ENCODE peak calls at places on chromosomes 2 and 18, in seven cellular contexts. One of them, this sample, is unnamed. For H3K9me3, the result is how much of the 10 kb centered on the place peaks cover.

GRCh38 chr18:3093624-3094354 is 80.8 kb upstream of the LPIN2 start:
- DNase-seq in aorta: no peak
- DNase-seq in transverse colon: peak
- DNase-seq in cardiac muscle cell: no peak
- DNase-seq in AG04450: no peak
- DNase-seq in A673: no peak
- DNase-seq in SK-N-MC: no peak
- DNase-seq in this sample: no peak

GRCh38 chr2:26652361-26653041 is 11.3 kb upstream of the CIB4 start:
- DNase-seq in aorta: no peak
- DNase-seq in transverse colon: peak
- DNase-seq in cardiac muscle cell: peak
- DNase-seq in AG04450: peak
- DNase-seq in A673: peak
- DNase-seq in SK-N-MC: peak
- DNase-seq in this sample: no peak

GRCh38 chr2:171287606-171288005 is 126.9 kb upstream of the TLK1 start:
- DNase-seq in aorta: no peak
- DNase-seq in transverse colon: no peak
- DNase-seq in cardiac muscle cell: peak
- DNase-seq in AG04450: no peak
- DNase-seq in A673: peak
- DNase-seq in SK-N-MC: peak
- DNase-seq in this sample: no peak

GRCh38 chr18:38545071-38545470 is 979.5 kb upstream of the CELF4 start:
- DNase-seq in aorta: no peak
- DNase-seq in transverse colon: no peak
- DNase-seq in cardiac muscle cell: peak
- DNase-seq in AG04450: no peak
- DNase-seq in A673: peak
- DNase-seq in SK-N-MC: no peak
- DNase-seq in this sample: no peak

GRCh38 chr2:40367032-40367431 is 84.9 kb downstream of the SLC8A1 start:
- DNase-seq in aorta: no peak
- DNase-seq in transverse colon: no peak
- DNase-seq in cardiac muscle cell: no peak
- DNase-seq in AG04450: no peak
- DNase-seq in A673: no peak
- DNase-seq in SK-N-MC: no peak
- DNase-seq in this sample: no peak

GRCh38 chr2:97726311-97727064 is 13.1 kb downstream of the ZAP70 start:
- DNase-seq in aorta: no peak
- DNase-seq in transverse colon: no peak
- DNase-seq in cardiac muscle cell: peak
- DNase-seq in AG04450: no peak
- DNase-seq in A673: no peak
- DNase-seq in SK-N-MC: no peak
- DNase-seq in this sample: peak

GRCh38 chr2:45964226-45964841 is 312.9 kb downstream of the PRKCE start:
- DNase-seq in aorta: peak
- DNase-seq in transverse colon: peak
- DNase-seq in cardiac muscle cell: peak
- DNase-seq in AG04450: peak
- DNase-seq in A673: peak
- DNase-seq in SK-N-MC: peak
- DNase-seq in this sample: peak

GRCh38 chr2:31274700-31275075 is 40.7 kb downstream of the EHD3 start:
- DNase-seq in aorta: no peak
- DNase-seq in transverse colon: no peak
- DNase-seq in cardiac muscle cell: no peak
- DNase-seq in AG04450: no peak
- DNase-seq in A673: no peak
- DNase-seq in SK-N-MC: no peak
- DNase-seq in this sample: no peak

GRCh38 chr2:33158482-33159003 is 211.8 kb downstream of the LTBP1 start:
- DNase-seq in aorta: no peak
- DNase-seq in transverse colon: no peak
- DNase-seq in cardiac muscle cell: peak
- DNase-seq in AG04450: peak
- DNase-seq in A673: no peak
- DNase-seq in SK-N-MC: no peak
- DNase-seq in this sample: no peak

GRCh38 chr18:30694773-30695172 is 347.8 kb downstream of the DSC3 start:
- DNase-seq in aorta: no peak
- DNase-seq in transverse colon: no peak
- DNase-seq in cardiac muscle cell: no peak
- DNase-seq in AG04450: no peak
- DNase-seq in A673: no peak
- DNase-seq in SK-N-MC: no peak
- DNase-seq in this sample: no peak

GRCh38 chr2:205654878-205655601 is 27.3 kb upstream of the NRP2 start:
- DNase-seq in aorta: no peak
- DNase-seq in transverse colon: no peak
- DNase-seq in cardiac muscle cell: peak
- DNase-seq in AG04450: no peak
- DNase-seq in A673: no peak
- DNase-seq in SK-N-MC: no peak
- DNase-seq in this sample: no peak

GRCh38 chr2:168968342-168968741 is 62.8 kb downstream of the ABCB11 start:
- DNase-seq in aorta: no peak
- DNase-seq in transverse colon: no peak
- DNase-seq in cardiac muscle cell: no peak
- DNase-seq in AG04450: no peak
- DNase-seq in A673: no peak
- DNase-seq in SK-N-MC: no peak
- DNase-seq in this sample: no peak

GRCh38 chr2:64987001-64987962 is 1.9 kb upstream of the SLC1A4 start:
- DNase-seq in aorta: no peak
- DNase-seq in transverse colon: no peak
- DNase-seq in cardiac muscle cell: peak
- DNase-seq in AG04450: no peak
- DNase-seq in A673: peak
- DNase-seq in SK-N-MC: peak
- DNase-seq in this sample: no peak

GRCh38 chr2:70939001-70939846 is 3.5 kb downstream of the ATP6V1B1 start:
- DNase-seq in aorta: no peak
- DNase-seq in transverse colon: no peak
- DNase-seq in cardiac muscle cell: no peak
- DNase-seq in AG04450: no peak
- DNase-seq in A673: no peak
- DNase-seq in SK-N-MC: no peak
- DNase-seq in this sample: no peak

GRCh38 chr2:159882069-159882468 is 84.1 kb upstream of the CD302 start:
- DNase-seq in aorta: no peak
- DNase-seq in transverse colon: no peak
- DNase-seq in cardiac muscle cell: no peak
- DNase-seq in AG04450: no peak
- DNase-seq in A673: peak
- DNase-seq in SK-N-MC: no peak
- DNase-seq in this sample: no peak

GRCh38 chr2:7930800-7931635 is 750.8 kb upstream of the ID2 start:
- DNase-seq in aorta: no peak
- DNase-seq in transverse colon: no peak
- DNase-seq in cardiac muscle cell: peak
- DNase-seq in AG04450: peak
- DNase-seq in A673: peak
- DNase-seq in SK-N-MC: no peak
- DNase-seq in this sample: no peak

GRCh38 chr18:48679236-48679635 is 140.4 kb downstream of the CTIF start:
- DNase-seq in aorta: no peak
- DNase-seq in transverse colon: no peak
- DNase-seq in cardiac muscle cell: peak
- DNase-seq in AG04450: no peak
- DNase-seq in A673: peak
- DNase-seq in SK-N-MC: peak
- DNase-seq in this sample: no peak

GRCh38 chr2:49335546-49335945 is 181.2 kb upstream of the FSHR start:
- DNase-seq in aorta: no peak
- DNase-seq in transverse colon: no peak
- DNase-seq in cardiac muscle cell: no peak
- DNase-seq in AG04450: no peak
- DNase-seq in A673: no peak
- DNase-seq in SK-N-MC: no peak
- DNase-seq in this sample: no peak

GRCh38 chr18:46297621-46298020 is 193.4 kb downstream of the HAUS1 start:
- DNase-seq in aorta: no peak
- DNase-seq in transverse colon: no peak
- DNase-seq in cardiac muscle cell: no peak
- DNase-seq in AG04450: no peak
- DNase-seq in A673: no peak
- DNase-seq in SK-N-MC: no peak
- DNase-seq in this sample: no peak

GRCh38 chr2:177691177-177691576 is 298.6 kb downstream of the AGPS start:
- DNase-seq in aorta: no peak
- DNase-seq in transverse colon: no peak
- DNase-seq in cardiac muscle cell: no peak
- DNase-seq in AG04450: no peak
- DNase-seq in A673: no peak
- DNase-seq in SK-N-MC: no peak
- DNase-seq in this sample: no peak

GRCh38 chr2:69499966-69500365 is 62.7 kb upstream of the NFU1 start:
- DNase-seq in aorta: no peak
- DNase-seq in transverse colon: no peak
- DNase-seq in cardiac muscle cell: no peak
- DNase-seq in AG04450: no peak
- DNase-seq in A673: no peak
- DNase-seq in SK-N-MC: no peak
- DNase-seq in this sample: no peak

DNA sequence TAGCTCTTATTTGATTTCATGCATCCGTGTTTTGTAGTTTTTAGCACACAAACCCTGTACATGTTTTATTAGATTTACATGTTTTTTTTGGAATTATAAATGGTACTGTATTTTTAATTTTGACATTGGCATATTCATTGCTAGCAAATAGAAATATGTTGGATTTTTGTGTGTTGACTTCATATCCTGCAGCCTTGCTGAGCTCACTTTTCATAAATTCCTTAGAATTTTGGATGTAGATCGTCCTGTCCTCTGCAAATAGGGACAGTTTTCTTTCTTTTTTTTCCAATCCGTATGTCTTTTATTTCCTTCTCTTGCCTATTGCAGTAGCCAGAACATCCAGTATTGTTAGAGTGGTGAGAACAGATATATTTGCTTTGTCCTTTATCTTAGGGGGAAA is 46.7 kb upstream of the GPR17 start:
- DNase-seq in aorta: no peak
- DNase-seq in transverse colon: no peak
- DNase-seq in cardiac muscle cell: peak
- DNase-seq in AG04450: no peak
- DNase-seq in A673: no peak
- DNase-seq in SK-N-MC: no peak
- DNase-seq in this sample: no peak
- H3K27ac ChIP-seq in aorta: no peak
- H3K27ac ChIP-seq in transverse colon: no peak
- H3K27ac ChIP-seq in cardiac muscle cell: no peak
- H3K27ac ChIP-seq in AG04450: no peak
- H3K27ac ChIP-seq in A673: no peak
- H3K27ac ChIP-seq in SK-N-MC: no peak
- H3K27ac ChIP-seq in this sample: no peak

DNA sequence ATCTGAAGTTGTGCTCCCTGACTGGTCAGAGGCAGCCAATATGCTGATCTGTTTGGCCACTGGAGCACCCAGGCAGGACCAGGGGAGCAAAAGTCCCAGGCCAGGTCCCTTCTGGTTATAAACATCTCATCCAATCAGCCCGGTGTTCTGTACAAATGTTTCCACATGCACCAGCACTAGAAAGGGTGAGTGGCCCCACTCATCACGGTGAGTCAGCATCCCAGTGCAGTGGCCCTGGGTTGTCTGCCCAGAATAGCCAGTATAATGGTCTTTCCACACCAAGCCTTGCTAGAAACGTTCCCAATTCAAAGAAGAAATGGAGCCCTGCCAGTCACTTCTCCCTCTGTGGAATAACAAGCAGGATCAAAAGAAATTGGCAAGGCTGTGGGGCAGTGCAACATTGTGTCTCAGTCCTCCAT is 175.0 kb downstream of the SEPTIN10 start:
- DNase-seq in aorta: peak
- DNase-seq in transverse colon: no peak
- DNase-seq in cardiac muscle cell: peak
- DNase-seq in AG04450: peak
- DNase-seq in A673: no peak
- DNase-seq in SK-N-MC: no peak
- DNase-seq in this sample: peak
- H3K9me3 ChIP-seq in aorta: under half
- H3K9me3 ChIP-seq in transverse colon: under half
- H3K9me3 ChIP-seq in cardiac muscle cell: under half
- H3K9me3 ChIP-seq in AG04450: under half
- H3K9me3 ChIP-seq in A673: under half
- H3K9me3 ChIP-seq in SK-N-MC: under half
- H3K9me3 ChIP-seq in this sample: under half

DNA sequence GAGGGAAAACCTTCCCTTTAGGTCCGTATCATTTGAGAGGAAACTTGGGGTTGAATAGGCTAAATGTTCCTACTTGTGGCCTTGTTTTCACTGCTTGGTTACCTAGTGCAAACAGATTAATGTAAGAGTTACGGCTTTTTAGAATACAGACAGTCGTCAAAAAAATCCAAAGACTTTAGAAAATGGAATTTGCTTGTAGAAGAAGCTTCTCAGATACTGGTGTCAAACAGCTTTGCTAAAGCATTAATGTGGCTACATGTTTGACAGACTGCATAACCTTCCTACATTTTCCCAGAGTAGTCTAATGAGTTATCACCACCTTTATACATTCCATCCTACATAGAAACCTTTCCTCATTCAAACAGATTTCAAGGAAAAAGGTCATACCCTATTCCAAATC is 114.6 kb downstream of the FMNL2 start:
- DNase-seq in aorta: no peak
- DNase-seq in transverse colon: no peak
- DNase-seq in cardiac muscle cell: no peak
- DNase-seq in AG04450: no peak
- DNase-seq in A673: no peak
- DNase-seq in SK-N-MC: no peak
- DNase-seq in this sample: no peak
- H3K27ac ChIP-seq in aorta: no peak
- H3K27ac ChIP-seq in transverse colon: no peak
- H3K27ac ChIP-seq in cardiac muscle cell: no peak
- H3K27ac ChIP-seq in AG04450: no peak
- H3K27ac ChIP-seq in A673: no peak
- H3K27ac ChIP-seq in SK-N-MC: no peak
- H3K27ac ChIP-seq in this sample: no peak

GRCh38 chr2:230790981-230791380 is 73.8 kb upstream of the ITM2C start:
- DNase-seq in aorta: no peak
- DNase-seq in transverse colon: no peak
- DNase-seq in cardiac muscle cell: peak
- DNase-seq in AG04450: no peak
- DNase-seq in A673: no peak
- DNase-seq in SK-N-MC: no peak
- DNase-seq in this sample: no peak

GRCh38 chr2:230785346-230785745 is 72.7 kb downstream of the CAB39 start:
- DNase-seq in aorta: no peak
- DNase-seq in transverse colon: no peak
- DNase-seq in cardiac muscle cell: no peak
- DNase-seq in AG04450: no peak
- DNase-seq in A673: no peak
- DNase-seq in SK-N-MC: no peak
- DNase-seq in this sample: no peak

GRCh38 chr2:230788554-230789175 is 76.0 kb downstream of the CAB39 start:
- DNase-seq in aorta: no peak
- DNase-seq in transverse colon: no peak
- DNase-seq in cardiac muscle cell: no peak
- DNase-seq in AG04450: no peak
- DNase-seq in A673: no peak
- DNase-seq in SK-N-MC: no peak
- DNase-seq in this sample: no peak

GRCh38 chr2:230784840-230785239 is 72.2 kb downstream of the CAB39 start:
- DNase-seq in aorta: no peak
- DNase-seq in transverse colon: no peak
- DNase-seq in cardiac muscle cell: peak
- DNase-seq in AG04450: no peak
- DNase-seq in A673: no peak
- DNase-seq in SK-N-MC: no peak
- DNase-seq in this sample: no peak

GRCh38 chr2:230787101-230787500 is 74.5 kb downstream of the CAB39 start:
- DNase-seq in aorta: no peak
- DNase-seq in transverse colon: no peak
- DNase-seq in cardiac muscle cell: no peak
- DNase-seq in AG04450: no peak
- DNase-seq in A673: no peak
- DNase-seq in SK-N-MC: no peak
- DNase-seq in this sample: no peak
- H3K9me3 ChIP-seq in aorta: under half
- H3K9me3 ChIP-seq in transverse colon: under half
- H3K9me3 ChIP-seq in cardiac muscle cell: under half
- H3K9me3 ChIP-seq in AG04450: under half
- H3K9me3 ChIP-seq in A673: under half
- H3K9me3 ChIP-seq in SK-N-MC: under half
- H3K9me3 ChIP-seq in this sample: under half